ENCODE peak calls at places on chromosomes 6 and 20, in six cellular contexts. One of them, this sample, is unnamed.

GRCh38 chr20:10761232-10761631 is 87.4 kb upstream of the JAG1 start:
- DNase-seq in NCI-H748 treated with DMSO at 0.1 percent for 48 hours: no peak
- DNase-seq in BJ: no peak
- DNase-seq in stimulated activated effector memory CD8-positive, alpha-beta T cell treated with anti-CD3 and anti-CD28 coated beads, Interleukin-12 subunit alpha, Interleukin-12 subunit beta, amount 100 ng/mL, for 72 hours: no peak
- DNase-seq in HuH-7.5: no peak
- DNase-seq in nephron progenitor cell: no peak
- DNase-seq in this sample: peak

GRCh38 chr20:17854307-17854903 is 114.2 kb downstream of the SNX5 start:
- DNase-seq in NCI-H748 treated with DMSO at 0.1 percent for 48 hours: no peak
- DNase-seq in BJ: no peak
- DNase-seq in stimulated activated effector memory CD8-positive, alpha-beta T cell treated with anti-CD3 and anti-CD28 coated beads, Interleukin-12 subunit alpha, Interleukin-12 subunit beta, amount 100 ng/mL, for 72 hours: no peak
- DNase-seq in HuH-7.5: peak
- DNase-seq in nephron progenitor cell: peak
- DNase-seq in this sample: no peak

GRCh38 chr6:138468320-138469015 is 30.8 kb downstream of the NHSL1 start:
- DNase-seq in NCI-H748 treated with DMSO at 0.1 percent for 48 hours: peak
- DNase-seq in BJ: no peak
- DNase-seq in stimulated activated effector memory CD8-positive, alpha-beta T cell treated with anti-CD3 and anti-CD28 coated beads, Interleukin-12 subunit alpha, Interleukin-12 subunit beta, amount 100 ng/mL, for 72 hours: no peak
- DNase-seq in HuH-7.5: no peak
- DNase-seq in nephron progenitor cell: no peak
- DNase-seq in this sample: no peak

GRCh38 chr6:170545405-170545804 is 7.7 kb downstream of the PSMB1 start:
- DNase-seq in NCI-H748 treated with DMSO at 0.1 percent for 48 hours: no peak
- DNase-seq in BJ: no peak
- DNase-seq in stimulated activated effector memory CD8-positive, alpha-beta T cell treated with anti-CD3 and anti-CD28 coated beads, Interleukin-12 subunit alpha, Interleukin-12 subunit beta, amount 100 ng/mL, for 72 hours: no peak
- DNase-seq in HuH-7.5: no peak
- DNase-seq in nephron progenitor cell: no peak
- DNase-seq in this sample: no peak

GRCh38 chr6:44219053-44219814 is 2.5 kb downstream of the MYMX start:
- DNase-seq in NCI-H748 treated with DMSO at 0.1 percent for 48 hours: peak
- DNase-seq in BJ: no peak
- DNase-seq in stimulated activated effector memory CD8-positive, alpha-beta T cell treated with anti-CD3 and anti-CD28 coated beads, Interleukin-12 subunit alpha, Interleukin-12 subunit beta, amount 100 ng/mL, for 72 hours: no peak
- DNase-seq in HuH-7.5: peak
- DNase-seq in nephron progenitor cell: peak
- DNase-seq in this sample: no peak

GRCh38 chr6:85484941-85485340 is 35.1 kb downstream of the NT5E start:
- DNase-seq in NCI-H748 treated with DMSO at 0.1 percent for 48 hours: no peak
- DNase-seq in BJ: no peak
- DNase-seq in stimulated activated effector memory CD8-positive, alpha-beta T cell treated with anti-CD3 and anti-CD28 coated beads, Interleukin-12 subunit alpha, Interleukin-12 subunit beta, amount 100 ng/mL, for 72 hours: no peak
- DNase-seq in HuH-7.5: no peak
- DNase-seq in nephron progenitor cell: no peak
- DNase-seq in this sample: no peak

GRCh38 chr20:61588356-61589054 is 336.4 kb downstream of the CDH4 start:
- DNase-seq in NCI-H748 treated with DMSO at 0.1 percent for 48 hours: no peak
- DNase-seq in BJ: peak
- DNase-seq in stimulated activated effector memory CD8-positive, alpha-beta T cell treated with anti-CD3 and anti-CD28 coated beads, Interleukin-12 subunit alpha, Interleukin-12 subunit beta, amount 100 ng/mL, for 72 hours: no peak
- DNase-seq in HuH-7.5: no peak
- DNase-seq in nephron progenitor cell: peak
- DNase-seq in this sample: no peak

GRCh38 chr20:46087161-46087560 is 2.6 kb downstream of the NCOA5 start:
- DNase-seq in NCI-H748 treated with DMSO at 0.1 percent for 48 hours: no peak
- DNase-seq in BJ: no peak
- DNase-seq in stimulated activated effector memory CD8-positive, alpha-beta T cell treated with anti-CD3 and anti-CD28 coated beads, Interleukin-12 subunit alpha, Interleukin-12 subunit beta, amount 100 ng/mL, for 72 hours: no peak
- DNase-seq in HuH-7.5: no peak
- DNase-seq in nephron progenitor cell: no peak
- DNase-seq in this sample: no peak

GRCh38 chr6:100553243-100553642 is 88.5 kb upstream of the SIM1 start:
- DNase-seq in NCI-H748 treated with DMSO at 0.1 percent for 48 hours: peak
- DNase-seq in BJ: no peak
- DNase-seq in stimulated activated effector memory CD8-positive, alpha-beta T cell treated with anti-CD3 and anti-CD28 coated beads, Interleukin-12 subunit alpha, Interleukin-12 subunit beta, amount 100 ng/mL, for 72 hours: no peak
- DNase-seq in HuH-7.5: no peak
- DNase-seq in nephron progenitor cell: no peak
- DNase-seq in this sample: no peak

GRCh38 chr6:118319890-118320289 is 228.2 kb upstream of the PLN start:
- DNase-seq in NCI-H748 treated with DMSO at 0.1 percent for 48 hours: peak
- DNase-seq in BJ: no peak
- DNase-seq in stimulated activated effector memory CD8-positive, alpha-beta T cell treated with anti-CD3 and anti-CD28 coated beads, Interleukin-12 subunit alpha, Interleukin-12 subunit beta, amount 100 ng/mL, for 72 hours: no peak
- DNase-seq in HuH-7.5: no peak
- DNase-seq in nephron progenitor cell: no peak
- DNase-seq in this sample: no peak

GRCh38 chr6:150033197-150033771 is 8.0 kb upstream of the RAET1L start:
- DNase-seq in NCI-H748 treated with DMSO at 0.1 percent for 48 hours: no peak
- DNase-seq in BJ: no peak
- DNase-seq in stimulated activated effector memory CD8-positive, alpha-beta T cell treated with anti-CD3 and anti-CD28 coated beads, Interleukin-12 subunit alpha, Interleukin-12 subunit beta, amount 100 ng/mL, for 72 hours: no peak
- DNase-seq in HuH-7.5: no peak
- DNase-seq in nephron progenitor cell: no peak
- DNase-seq in this sample: no peak

GRCh38 chr6:165117121-165117520 is 192.3 kb downstream of the C6orf118 start:
- DNase-seq in NCI-H748 treated with DMSO at 0.1 percent for 48 hours: no peak
- DNase-seq in BJ: no peak
- DNase-seq in stimulated activated effector memory CD8-positive, alpha-beta T cell treated with anti-CD3 and anti-CD28 coated beads, Interleukin-12 subunit alpha, Interleukin-12 subunit beta, amount 100 ng/mL, for 72 hours: no peak
- DNase-seq in HuH-7.5: no peak
- DNase-seq in nephron progenitor cell: no peak
- DNase-seq in this sample: no peak

GRCh38 chr6:169252805-169253189 is 849 bp downstream of the THBS2 start:
- DNase-seq in NCI-H748 treated with DMSO at 0.1 percent for 48 hours: no peak
- DNase-seq in BJ: no peak
- DNase-seq in stimulated activated effector memory CD8-positive, alpha-beta T cell treated with anti-CD3 and anti-CD28 coated beads, Interleukin-12 subunit alpha, Interleukin-12 subunit beta, amount 100 ng/mL, for 72 hours: no peak
- DNase-seq in HuH-7.5: no peak
- DNase-seq in nephron progenitor cell: no peak
- DNase-seq in this sample: no peak

GRCh38 chr20:31998246-31998645 is 12.0 kb upstream of the CCM2L start:
- DNase-seq in NCI-H748 treated with DMSO at 0.1 percent for 48 hours: no peak
- DNase-seq in BJ: no peak
- DNase-seq in stimulated activated effector memory CD8-positive, alpha-beta T cell treated with anti-CD3 and anti-CD28 coated beads, Interleukin-12 subunit alpha, Interleukin-12 subunit beta, amount 100 ng/mL, for 72 hours: no peak
- DNase-seq in HuH-7.5: no peak
- DNase-seq in nephron progenitor cell: no peak
- DNase-seq in this sample: no peak

GRCh38 chr20:63183422-63184146 is 32.3 kb downstream of the YTHDF1 start:
- DNase-seq in NCI-H748 treated with DMSO at 0.1 percent for 48 hours: no peak
- DNase-seq in BJ: no peak
- DNase-seq in stimulated activated effector memory CD8-positive, alpha-beta T cell treated with anti-CD3 and anti-CD28 coated beads, Interleukin-12 subunit alpha, Interleukin-12 subunit beta, amount 100 ng/mL, for 72 hours: peak
- DNase-seq in HuH-7.5: peak
- DNase-seq in nephron progenitor cell: peak
- DNase-seq in this sample: no peak

GRCh38 chr20:36744764-36745191 is 1.1 kb downstream of the NDRG3 start:
- DNase-seq in NCI-H748 treated with DMSO at 0.1 percent for 48 hours: no peak
- DNase-seq in BJ: no peak
- DNase-seq in stimulated activated effector memory CD8-positive, alpha-beta T cell treated with anti-CD3 and anti-CD28 coated beads, Interleukin-12 subunit alpha, Interleukin-12 subunit beta, amount 100 ng/mL, for 72 hours: no peak
- DNase-seq in HuH-7.5: peak
- DNase-seq in nephron progenitor cell: peak
- DNase-seq in this sample: peak

GRCh38 chr6:139376604-139377218 is 2.3 kb upstream of the CITED2 start:
- DNase-seq in NCI-H748 treated with DMSO at 0.1 percent for 48 hours: no peak
- DNase-seq in BJ: no peak
- DNase-seq in stimulated activated effector memory CD8-positive, alpha-beta T cell treated with anti-CD3 and anti-CD28 coated beads, Interleukin-12 subunit alpha, Interleukin-12 subunit beta, amount 100 ng/mL, for 72 hours: no peak
- DNase-seq in HuH-7.5: peak
- DNase-seq in nephron progenitor cell: no peak
- DNase-seq in this sample: no peak

GRCh38 chr6:145809785-145810184 is 4.8 kb downstream of the FBXO30 start:
- DNase-seq in NCI-H748 treated with DMSO at 0.1 percent for 48 hours: no peak
- DNase-seq in BJ: no peak
- DNase-seq in stimulated activated effector memory CD8-positive, alpha-beta T cell treated with anti-CD3 and anti-CD28 coated beads, Interleukin-12 subunit alpha, Interleukin-12 subunit beta, amount 100 ng/mL, for 72 hours: no peak
- DNase-seq in HuH-7.5: no peak
- DNase-seq in nephron progenitor cell: no peak
- DNase-seq in this sample: no peak

GRCh38 chr20:61899971-61900370 is 165.7 kb downstream of the TAF4 start:
- DNase-seq in NCI-H748 treated with DMSO at 0.1 percent for 48 hours: no peak
- DNase-seq in BJ: no peak
- DNase-seq in stimulated activated effector memory CD8-positive, alpha-beta T cell treated with anti-CD3 and anti-CD28 coated beads, Interleukin-12 subunit alpha, Interleukin-12 subunit beta, amount 100 ng/mL, for 72 hours: no peak
- DNase-seq in HuH-7.5: no peak
- DNase-seq in nephron progenitor cell: peak
- DNase-seq in this sample: no peak

GRCh38 chr20:31945790-31946189 is 6.1 kb downstream of the PDRG1 start:
- DNase-seq in NCI-H748 treated with DMSO at 0.1 percent for 48 hours: no peak
- DNase-seq in BJ: no peak
- DNase-seq in stimulated activated effector memory CD8-positive, alpha-beta T cell treated with anti-CD3 and anti-CD28 coated beads, Interleukin-12 subunit alpha, Interleukin-12 subunit beta, amount 100 ng/mL, for 72 hours: no peak
- DNase-seq in HuH-7.5: no peak
- DNase-seq in nephron progenitor cell: no peak
- DNase-seq in this sample: peak

GRCh38 chr6:146709036-146709622 is 110.4 kb downstream of the ADGB start:
- DNase-seq in NCI-H748 treated with DMSO at 0.1 percent for 48 hours: no peak
- DNase-seq in BJ: no peak
- DNase-seq in stimulated activated effector memory CD8-positive, alpha-beta T cell treated with anti-CD3 and anti-CD28 coated beads, Interleukin-12 subunit alpha, Interleukin-12 subunit beta, amount 100 ng/mL, for 72 hours: no peak
- DNase-seq in HuH-7.5: no peak
- DNase-seq in nephron progenitor cell: no peak
- DNase-seq in this sample: no peak

GRCh38 chr20:53154540-53154939 is 182.4 kb downstream of the TSHZ2 start:
- DNase-seq in NCI-H748 treated with DMSO at 0.1 percent for 48 hours: no peak
- DNase-seq in BJ: no peak
- DNase-seq in stimulated activated effector memory CD8-positive, alpha-beta T cell treated with anti-CD3 and anti-CD28 coated beads, Interleukin-12 subunit alpha, Interleukin-12 subunit beta, amount 100 ng/mL, for 72 hours: no peak
- DNase-seq in HuH-7.5: no peak
- DNase-seq in nephron progenitor cell: no peak
- DNase-seq in this sample: no peak

GRCh38 chr6:68990313-68990712 is 355.2 kb downstream of the ADGRB3 start:
- DNase-seq in NCI-H748 treated with DMSO at 0.1 percent for 48 hours: no peak
- DNase-seq in BJ: no peak
- DNase-seq in stimulated activated effector memory CD8-positive, alpha-beta T cell treated with anti-CD3 and anti-CD28 coated beads, Interleukin-12 subunit alpha, Interleukin-12 subunit beta, amount 100 ng/mL, for 72 hours: no peak
- DNase-seq in HuH-7.5: no peak
- DNase-seq in nephron progenitor cell: no peak
- DNase-seq in this sample: no peak

GRCh38 chr20:11799131-11799800 is 118.4 kb upstream of the BTBD3 start:
- DNase-seq in NCI-H748 treated with DMSO at 0.1 percent for 48 hours: peak
- DNase-seq in BJ: no peak
- DNase-seq in stimulated activated effector memory CD8-positive, alpha-beta T cell treated with anti-CD3 and anti-CD28 coated beads, Interleukin-12 subunit alpha, Interleukin-12 subunit beta, amount 100 ng/mL, for 72 hours: no peak
- DNase-seq in HuH-7.5: no peak
- DNase-seq in nephron progenitor cell: no peak
- DNase-seq in this sample: no peak

GRCh38 chr6:73073238-73073637 is 152.1 kb downstream of the KHDC1L start:
- DNase-seq in NCI-H748 treated with DMSO at 0.1 percent for 48 hours: no peak
- DNase-seq in BJ: no peak
- DNase-seq in stimulated activated effector memory CD8-positive, alpha-beta T cell treated with anti-CD3 and anti-CD28 coated beads, Interleukin-12 subunit alpha, Interleukin-12 subunit beta, amount 100 ng/mL, for 72 hours: no peak
- DNase-seq in HuH-7.5: no peak
- DNase-seq in nephron progenitor cell: no peak
- DNase-seq in this sample: no peak

GRCh38 chr20:61916318-61916891 is 149.3 kb downstream of the TAF4 start:
- DNase-seq in NCI-H748 treated with DMSO at 0.1 percent for 48 hours: no peak
- DNase-seq in BJ: no peak
- DNase-seq in stimulated activated effector memory CD8-positive, alpha-beta T cell treated with anti-CD3 and anti-CD28 coated beads, Interleukin-12 subunit alpha, Interleukin-12 subunit beta, amount 100 ng/mL, for 72 hours: no peak
- DNase-seq in HuH-7.5: no peak
- DNase-seq in nephron progenitor cell: no peak
- DNase-seq in this sample: no peak

GRCh38 chr6:133958782-133959181 is 5.8 kb downstream of the TBPL1 start:
- DNase-seq in NCI-H748 treated with DMSO at 0.1 percent for 48 hours: no peak
- DNase-seq in BJ: no peak
- DNase-seq in stimulated activated effector memory CD8-positive, alpha-beta T cell treated with anti-CD3 and anti-CD28 coated beads, Interleukin-12 subunit alpha, Interleukin-12 subunit beta, amount 100 ng/mL, for 72 hours: no peak
- DNase-seq in HuH-7.5: no peak
- DNase-seq in nephron progenitor cell: no peak
- DNase-seq in this sample: no peak

GRCh38 chr6:28727559-28728211 is 196.1 kb downstream of the TRIM27 start:
- DNase-seq in NCI-H748 treated with DMSO at 0.1 percent for 48 hours: peak
- DNase-seq in BJ: no peak
- DNase-seq in stimulated activated effector memory CD8-positive, alpha-beta T cell treated with anti-CD3 and anti-CD28 coated beads, Interleukin-12 subunit alpha, Interleukin-12 subunit beta, amount 100 ng/mL, for 72 hours: no peak
- DNase-seq in HuH-7.5: no peak
- DNase-seq in nephron progenitor cell: no peak
- DNase-seq in this sample: no peak

GRCh38 chr6:252775-253526 is 39.3 kb upstream of the DUSP22 start:
- DNase-seq in NCI-H748 treated with DMSO at 0.1 percent for 48 hours: no peak
- DNase-seq in BJ: no peak
- DNase-seq in stimulated activated effector memory CD8-positive, alpha-beta T cell treated with anti-CD3 and anti-CD28 coated beads, Interleukin-12 subunit alpha, Interleukin-12 subunit beta, amount 100 ng/mL, for 72 hours: no peak
- DNase-seq in HuH-7.5: no peak
- DNase-seq in nephron progenitor cell: no peak
- DNase-seq in this sample: no peak

GRCh38 chr20:63335711-63336110 is 25.4 kb downstream of the CHRNA4 start:
- DNase-seq in NCI-H748 treated with DMSO at 0.1 percent for 48 hours: no peak
- DNase-seq in BJ: no peak
- DNase-seq in stimulated activated effector memory CD8-positive, alpha-beta T cell treated with anti-CD3 and anti-CD28 coated beads, Interleukin-12 subunit alpha, Interleukin-12 subunit beta, amount 100 ng/mL, for 72 hours: no peak
- DNase-seq in HuH-7.5: no peak
- DNase-seq in nephron progenitor cell: no peak
- DNase-seq in this sample: no peak

GRCh38 chr20:40488401-40488800 is 200.6 kb downstream of the MAFB start:
- DNase-seq in NCI-H748 treated with DMSO at 0.1 percent for 48 hours: no peak
- DNase-seq in BJ: no peak
- DNase-seq in stimulated activated effector memory CD8-positive, alpha-beta T cell treated with anti-CD3 and anti-CD28 coated beads, Interleukin-12 subunit alpha, Interleukin-12 subunit beta, amount 100 ng/mL, for 72 hours: no peak
- DNase-seq in HuH-7.5: no peak
- DNase-seq in nephron progenitor cell: no peak
- DNase-seq in this sample: no peak

GRCh38 chr20:63254536-63255384 is 497 bp upstream of the NKAIN4 start:
- DNase-seq in NCI-H748 treated with DMSO at 0.1 percent for 48 hours: no peak
- DNase-seq in BJ: no peak
- DNase-seq in stimulated activated effector memory CD8-positive, alpha-beta T cell treated with anti-CD3 and anti-CD28 coated beads, Interleukin-12 subunit alpha, Interleukin-12 subunit beta, amount 100 ng/mL, for 72 hours: no peak
- DNase-seq in HuH-7.5: no peak
- DNase-seq in nephron progenitor cell: peak
- DNase-seq in this sample: no peak

GRCh38 chr20:20490673-20491072 is 122.8 kb downstream of the INSM1 start:
- DNase-seq in NCI-H748 treated with DMSO at 0.1 percent for 48 hours: no peak
- DNase-seq in BJ: no peak
- DNase-seq in stimulated activated effector memory CD8-positive, alpha-beta T cell treated with anti-CD3 and anti-CD28 coated beads, Interleukin-12 subunit alpha, Interleukin-12 subunit beta, amount 100 ng/mL, for 72 hours: no peak
- DNase-seq in HuH-7.5: no peak
- DNase-seq in nephron progenitor cell: no peak
- DNase-seq in this sample: no peak

GRCh38 chr6:33717857-33718552 is 6.5 kb upstream of the UQCC2 start:
- DNase-seq in NCI-H748 treated with DMSO at 0.1 percent for 48 hours: no peak
- DNase-seq in BJ: no peak
- DNase-seq in stimulated activated effector memory CD8-positive, alpha-beta T cell treated with anti-CD3 and anti-CD28 coated beads, Interleukin-12 subunit alpha, Interleukin-12 subunit beta, amount 100 ng/mL, for 72 hours: no peak
- DNase-seq in HuH-7.5: no peak
- DNase-seq in nephron progenitor cell: no peak
- DNase-seq in this sample: no peak

GRCh38 chr20:46027245-46027853 is 1.7 kb upstream of the SLC12A5 start:
- DNase-seq in NCI-H748 treated with DMSO at 0.1 percent for 48 hours: no peak
- DNase-seq in BJ: no peak
- DNase-seq in stimulated activated effector memory CD8-positive, alpha-beta T cell treated with anti-CD3 and anti-CD28 coated beads, Interleukin-12 subunit alpha, Interleukin-12 subunit beta, amount 100 ng/mL, for 72 hours: no peak
- DNase-seq in HuH-7.5: peak
- DNase-seq in nephron progenitor cell: peak
- DNase-seq in this sample: no peak

GRCh38 chr6:155274533-155274932 is 10.7 kb downstream of the CLDN20 start:
- DNase-seq in NCI-H748 treated with DMSO at 0.1 percent for 48 hours: no peak
- DNase-seq in BJ: no peak
- DNase-seq in stimulated activated effector memory CD8-positive, alpha-beta T cell treated with anti-CD3 and anti-CD28 coated beads, Interleukin-12 subunit alpha, Interleukin-12 subunit beta, amount 100 ng/mL, for 72 hours: no peak
- DNase-seq in HuH-7.5: no peak
- DNase-seq in nephron progenitor cell: no peak
- DNase-seq in this sample: no peak

GRCh38 chr6:45854343-45854742 is 161.3 kb downstream of the CLIC5 start:
- DNase-seq in NCI-H748 treated with DMSO at 0.1 percent for 48 hours: peak
- DNase-seq in BJ: no peak
- DNase-seq in stimulated activated effector memory CD8-positive, alpha-beta T cell treated with anti-CD3 and anti-CD28 coated beads, Interleukin-12 subunit alpha, Interleukin-12 subunit beta, amount 100 ng/mL, for 72 hours: no peak
- DNase-seq in HuH-7.5: no peak
- DNase-seq in nephron progenitor cell: no peak
- DNase-seq in this sample: no peak

This sample was measured in occipital lobe.